ENCODE peak calls at places on chromosomes 12 and 14, in nine cellular contexts. W is GM12878, A is body of pancreas, K is HCT116, M is A549, N is K562, P is IMR-90, O is upper lobe of left lung, V is gastrocnemius medialis. Z is an unnamed sample.

GRCh38 chr12:23004473-23005020 is 379.6 kb downstream of the ETNK1 start:
- ATAC-seq in W (no peak), A (no peak), K (no peak), M (no peak), N (no peak), P (no peak), O (no peak), V (no peak), Z (no peak)

GRCh38 chr12:112389228-112389627 is 7.0 kb upstream of the HECTD4 start:
- ATAC-seq in W (no peak), A (no peak), K (no peak), M (no peak), N (no peak), P (no peak), O (no peak), V (no peak), Z (no peak)

GRCh38 chr12:102463659-102464249 is 16.6 kb downstream of the IGF1 start:
- ATAC-seq in W (no peak), A (no peak), K (no peak), M (no peak), N (no peak), P (peak), O (no peak), V (no peak), Z (peak)

GRCh38 chr14:54681819-54682261 is 114.9 kb downstream of the SAMD4A start:
- ATAC-seq in W (no peak), A (no peak), K (no peak), M (no peak), N (peak), P (peak), O (no peak), V (no peak), Z (no peak)

GRCh38 chr14:55339770-55340169 is 68.5 kb downstream of the FBXO34 start:
- ATAC-seq in W (peak), A (no peak), K (no peak), M (no peak), N (no peak), P (no peak), O (no peak), V (peak), Z (no peak)

GRCh38 chr14:92451245-92451644 is 62.3 kb upstream of the RIN3 start:
- ATAC-seq in W (no peak), A (no peak), K (no peak), M (no peak), N (no peak), P (no peak), O (no peak), V (no peak), Z (no peak)

GRCh38 chr12:42126963-42127362 is 17.7 kb downstream of the GXYLT1 start:
- ATAC-seq in W (peak), A (no peak), K (no peak), M (no peak), N (no peak), P (no peak), O (no peak), V (no peak), Z (no peak)

GRCh38 chr14:36721877-36722276 is 60.2 kb downstream of the PAX9 start:
- ATAC-seq in W (no peak), A (no peak), K (no peak), M (no peak), N (no peak), P (no peak), O (no peak), V (no peak), Z (no peak)

GRCh38 chr12:110301065-110301806 is 20.2 kb downstream of the ATP2A2 start:
- ATAC-seq in W (peak), A (no peak), K (no peak), M (no peak), N (no peak), P (no peak), O (peak), V (peak), Z (no peak)

GRCh38 chr12:27336254-27336653 is 3.6 kb downstream of the BMAL2 start:
- ATAC-seq in W (no peak), A (no peak), K (no peak), M (no peak), N (no peak), P (no peak), O (no peak), V (no peak), Z (no peak)

GRCh38 chr12:7995266-7995963 is 37.1 kb upstream of the FOXJ2 start:
- ATAC-seq in W (peak), A (peak), K (peak), M (peak), N (peak), P (peak), O (peak), V (peak), Z (peak)

GRCh38 chr12:1594045-1594294 is 411 bp downstream of the FBXL14 start:
- ATAC-seq in W (peak), A (peak), K (peak), M (peak), N (peak), P (peak), O (peak), V (peak), Z (peak)
- TF ChIP-seq POLR2A in W (no peak), A (no peak), K (no peak), M (no peak), N (no peak), P (no peak), O (no peak), V (peak), Z (peak)

DNA sequence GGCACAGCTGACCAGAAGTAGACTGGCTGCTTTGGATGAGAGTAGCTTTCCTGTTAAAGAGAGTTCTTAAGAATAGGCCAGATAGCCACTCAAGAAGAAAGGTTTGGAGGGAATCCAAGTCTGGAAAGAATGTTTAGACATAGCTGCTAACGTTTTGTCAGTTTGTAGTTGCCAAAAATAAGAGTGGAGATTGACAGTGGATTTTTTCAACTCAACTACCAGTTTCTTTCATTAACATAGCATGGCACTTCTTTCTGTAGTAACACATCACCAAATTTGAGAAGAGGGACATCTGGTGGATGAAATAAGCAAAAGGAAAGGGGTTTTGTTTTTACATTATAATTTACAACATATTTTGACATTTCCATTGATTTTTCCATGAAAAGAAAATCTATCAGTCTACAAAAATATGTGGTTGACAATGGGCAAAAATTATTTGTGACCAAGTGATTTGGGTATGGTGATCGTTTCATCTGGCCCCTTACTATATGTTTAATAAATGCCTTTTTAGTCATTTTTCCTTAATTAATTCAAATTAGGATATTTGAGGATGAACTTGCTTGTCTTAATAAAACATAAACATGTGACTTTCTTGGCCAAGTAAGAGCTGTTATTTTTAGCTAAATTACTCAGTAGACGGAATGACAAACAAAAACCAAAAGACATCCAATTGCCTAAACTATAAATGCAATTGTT is 71.1 kb downstream of the PTPRR start:
- ATAC-seq in W (no peak), A (peak), K (peak), M (no peak), N (peak), P (no peak), O (no peak), V (no peak), Z (no peak)
- H3K27ac ChIP-seq in W (no peak), A (no peak), K (no peak), M (no peak), N (no peak), P (no peak), O (no peak), V (no peak), Z (no peak)

GRCh38 chr14:68695871-68696665 is 96.8 kb downstream of the ZFP36L1 start:
- ATAC-seq in W (no peak), A (no peak), K (peak), M (no peak), N (no peak), P (no peak), O (no peak), V (no peak), Z (no peak)
- TF ChIP-seq POLR2A in W (no peak), A (no peak), K (no peak), M (no peak), N (no peak), P (no peak), O (no peak), V (no peak), Z (no peak)

GRCh38 chr14:81401420-81402122 is 1.4 kb upstream of the STON2 start:
- ATAC-seq in W (no peak), A (peak), K (peak), M (peak), N (no peak), P (no peak), O (peak), V (peak), Z (peak)
- H3K27ac ChIP-seq in W (no peak), A (no peak), K (no peak), M (peak), N (peak), P (no peak), O (peak), V (peak), Z (no peak)

GRCh38 chr14:73851567-73852382 is at the start of gene PTGR2:
- ATAC-seq in W (peak), A (peak), K (peak), M (peak), N (peak), P (peak), O (peak), V (peak), Z (peak)
- TF ChIP-seq POLR2A in W (peak), A (peak), K (peak), M (peak), N (peak), P (peak), O (peak), V (peak), Z (peak)

DNA sequence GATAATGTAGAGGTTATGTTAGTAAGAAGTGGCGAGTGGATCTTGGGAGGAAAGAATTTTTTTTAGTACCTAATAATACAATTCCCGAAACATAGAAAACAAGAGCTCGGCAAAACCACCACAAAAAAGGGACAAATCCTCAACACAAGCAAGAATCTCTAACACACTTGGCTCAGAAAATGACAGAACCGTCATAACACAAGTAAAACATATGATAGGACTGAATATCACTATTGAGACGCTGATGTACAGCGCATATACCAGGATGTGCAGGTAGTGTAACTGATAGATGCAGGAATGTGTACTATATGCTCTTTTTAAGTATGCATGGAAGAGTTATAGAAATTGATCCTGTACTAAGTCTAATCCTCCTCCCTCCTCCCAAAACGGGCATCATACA is 564.5 kb downstream of the BCL11B start:
- ATAC-seq in W (no peak), A (no peak), K (no peak), M (no peak), N (no peak), P (no peak), O (no peak), V (no peak), Z (no peak)
- H3K27ac ChIP-seq in W (no peak), A (no peak), K (no peak), M (no peak), N (no peak), P (no peak), O (no peak), V (no peak), Z (no peak)

GRCh38 chr12:14840616-14841015 is 2.7 kb downstream of the ART4 start:
- ATAC-seq in W (no peak), A (no peak), K (no peak), M (no peak), N (no peak), P (no peak), O (no peak), V (no peak), Z (no peak)

GRCh38 chr12:14839262-14839661 is 4.1 kb downstream of the ART4 start:
- ATAC-seq in W (no peak), A (no peak), K (no peak), M (no peak), N (no peak), P (no peak), O (no peak), V (no peak), Z (no peak)

GRCh38 chr12:14842315-14842714 is 1.0 kb downstream of the ART4 start:
- ATAC-seq in W (no peak), A (no peak), K (no peak), M (no peak), N (no peak), P (no peak), O (no peak), V (no peak), Z (no peak)

GRCh38 chr12:14843425-14843887 is at the start of gene ART4:
- ATAC-seq in W (no peak), A (no peak), K (no peak), M (no peak), N (peak), P (no peak), O (no peak), V (no peak), Z (no peak)

GRCh38 chr12:14841761-14842160 is 1.6 kb downstream of the ART4 start:
- ATAC-seq in W (no peak), A (peak), K (no peak), M (no peak), N (no peak), P (peak), O (peak), V (peak), Z (peak)
- TF ChIP-seq POLR2A in W (no peak), A (peak), K (no peak), M (no peak), N (no peak), P (no peak), O (no peak), V (no peak), Z (no peak)

GRCh38 chr12:120873231-120873630 is 30.9 kb downstream of the SPPL3 start:
- ATAC-seq in W (no peak), A (no peak), K (no peak), M (no peak), N (no peak), P (no peak), O (no peak), V (no peak), Z (no peak)
- H3K27ac ChIP-seq in W (no peak), A (no peak), K (no peak), M (no peak), N (no peak), P (no peak), O (no peak), V (no peak), Z (no peak)

DNA sequence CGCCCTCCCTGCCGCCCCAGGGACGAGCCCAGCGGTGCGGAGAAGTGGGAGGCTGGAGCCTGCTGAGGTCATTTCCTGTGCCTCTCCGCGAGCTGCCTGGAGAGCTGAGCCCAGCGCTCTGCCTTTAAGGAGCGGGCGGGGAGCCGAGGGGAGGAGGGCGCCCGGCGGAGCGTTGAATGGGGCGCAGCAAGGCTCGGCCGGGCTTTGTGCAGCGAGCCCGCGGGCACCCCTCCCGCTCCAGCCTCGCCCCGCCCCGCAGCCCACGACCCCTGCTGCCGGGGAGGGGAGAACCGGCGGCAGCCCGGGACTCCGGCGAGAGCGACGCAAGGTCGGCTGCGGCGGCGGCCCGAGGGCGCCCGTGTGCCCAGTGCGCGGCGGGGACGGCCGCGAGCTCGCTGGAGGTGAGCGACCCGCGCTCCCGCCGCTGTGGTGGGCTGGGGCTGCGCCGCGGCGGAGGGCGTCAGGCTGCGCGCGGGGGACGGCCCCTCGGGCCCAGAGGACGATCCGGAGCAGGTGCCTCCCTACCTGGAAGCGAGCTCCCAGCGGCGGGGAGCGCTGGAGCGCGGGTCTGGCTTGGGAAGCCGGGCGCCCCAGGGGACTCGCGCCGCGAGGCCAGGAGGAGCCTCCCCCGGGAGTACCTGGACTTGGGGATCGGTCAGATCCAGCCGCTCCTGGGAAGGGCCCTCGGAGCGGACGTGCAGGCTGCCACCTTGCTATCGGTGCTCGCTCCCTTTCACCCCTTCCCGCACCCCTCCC is at the start of gene PLEKHH1:
- ATAC-seq in W (peak), A (peak), K (peak), M (peak), N (peak), P (peak), O (peak), V (peak), Z (peak)
- TF ChIP-seq POLR2A in W (no peak), A (peak), K (peak), M (peak), N (peak), P (no peak), O (no peak), V (peak), Z (no peak)

GRCh38 chr14:31560759-31561154 is 447 bp upstream of the NUBPL start:
- ATAC-seq in W (no peak), A (peak), K (peak), M (peak), N (no peak), P (no peak), O (no peak), V (peak), Z (peak)
- H3K27ac ChIP-seq in W (no peak), A (no peak), K (no peak), M (peak), N (peak), P (no peak), O (peak), V (peak), Z (peak)